ENCODE peak calls at places on chromosomes 5 and 9, in seven cellular contexts. X is OCI-LY7, O is psoas muscle, K is tibial artery, A is A549, C is uterus, N is PC-9. Q is an unnamed sample.

GRCh38 chr5:132289097-132289496 is 5.1 kb upstream of the SLC22A4 start:
- DNase-seq in N (no peak), X (no peak), C (no peak), A (no peak), O (no peak), K (no peak), Q (no peak)

GRCh38 chr9:133505186-133505830 is 19.5 kb downstream of the MYMK start:
- DNase-seq in K (no peak), A (no peak), O (peak), C (no peak), X (no peak), N (no peak), Q (no peak)

GRCh38 chr9:126614455-126615248 is 924 bp downstream of the LMX1B start:
- DNase-seq in N (no peak), K (no peak), O (no peak), C (no peak), A (no peak), X (no peak), Q (no peak)

GRCh38 chr5:34544403-34544802 is 111.7 kb upstream of the RAI14 start:
- DNase-seq in O (no peak), K (no peak), C (no peak), X (no peak), A (no peak), N (no peak), Q (no peak)

GRCh38 chr5:132142459-132142858 is 68.9 kb downstream of the CSF2 start:
- DNase-seq in C (no peak), N (no peak), O (no peak), X (no peak), A (no peak), K (no peak), Q (no peak)

GRCh38 chr9:882416-882931 is 41.0 kb downstream of the DMRT1 start:
- DNase-seq in C (no peak), X (peak), K (no peak), O (no peak), A (peak), N (no peak), Q (no peak)

GRCh38 chr9:18874069-18874468 is 158.9 kb downstream of the SAXO1 start:
- DNase-seq in K (no peak), N (no peak), O (no peak), X (no peak), A (no peak), C (no peak), Q (no peak)

GRCh38 chr5:1519631-1520141 is 4.1 kb downstream of the LPCAT1 start:
- DNase-seq in X (no peak), O (peak), C (peak), A (no peak), N (no peak), K (peak), Q (peak)

GRCh38 chr9:138009456-138010273 is 132.1 kb downstream of the CACNA1B start:
- DNase-seq in X (no peak), N (no peak), O (peak), A (no peak), C (no peak), K (peak), Q (no peak)

GRCh38 chr9:129568560-129569505 is 52.1 kb downstream of the C9orf50 start:
- DNase-seq in C (peak), X (no peak), A (peak), O (peak), N (peak), K (peak), Q (peak)

GRCh38 chr5:41835625-41836024 is 34.6 kb downstream of the OXCT1 start:
- DNase-seq in C (peak), A (peak), O (peak), X (no peak), N (peak), K (peak), Q (peak)

GRCh38 chr9:2413196-2413840 is 208.3 kb upstream of the VLDLR start:
- DNase-seq in C (no peak), O (no peak), K (no peak), A (no peak), N (no peak), X (no peak), Q (no peak)

GRCh38 chr5:175842506-175842905 is 28.9 kb upstream of the CPLX2 start:
- DNase-seq in A (no peak), N (no peak), O (peak), C (no peak), K (no peak), X (no peak), Q (peak)

GRCh38 chr5:150034677-150035076 is 34.1 kb downstream of the HMGXB3 start:
- DNase-seq in X (no peak), K (no peak), A (no peak), C (no peak), O (no peak), N (no peak), Q (no peak)

GRCh38 chr9:133472277-133472645 is 6.6 kb downstream of the SLC2A6 start:
- DNase-seq in O (no peak), A (no peak), N (no peak), C (no peak), X (no peak), K (no peak), Q (no peak)

GRCh38 chr9:20614602-20615216 is 7.6 kb downstream of the MLLT3 start:
- DNase-seq in N (no peak), K (no peak), X (no peak), O (no peak), A (no peak), C (no peak), Q (no peak)

GRCh38 chr5:52743012-52743411 is 44.7 kb upstream of the ITGA1 start:
- DNase-seq in K (no peak), X (no peak), C (no peak), N (no peak), A (no peak), O (no peak), Q (no peak)

GRCh38 chr5:158245513-158245912 is 386.6 kb upstream of the CLINT1 start:
- DNase-seq in N (no peak), C (no peak), A (no peak), X (peak), O (no peak), K (no peak), Q (no peak)

GRCh38 chr9:97632406-97632991 is 669 bp downstream of the TSTD2 start:
- DNase-seq in X (no peak), K (no peak), C (peak), N (peak), A (no peak), O (peak), Q (peak)

GRCh38 chr5:1366514-1366913 is 21.6 kb upstream of the CLPTM1L start:
- DNase-seq in O (no peak), N (no peak), A (no peak), K (no peak), C (no peak), X (peak), Q (no peak)

GRCh38 chr9:35079041-35079425 is 709 bp downstream of the FANCG start:
- DNase-seq in X (peak), A (no peak), K (peak), O (no peak), C (no peak), N (peak), Q (peak)

GRCh38 chr9:134779640-134780039 is 101.0 kb upstream of the FCN2 start:
- DNase-seq in K (no peak), N (no peak), A (no peak), X (no peak), O (no peak), C (no peak), Q (no peak)
- H3K27ac ChIP-seq in K (no peak), N (no peak), A (no peak), X (no peak), O (no peak), C (no peak), Q (no peak)

GRCh38 chr5:75320341-75320740 is 16.7 kb upstream of the HMGCR start:
- DNase-seq in K (no peak), O (no peak), A (no peak), X (no peak), C (no peak), N (no peak), Q (no peak)
- H3K4me3 ChIP-seq in K (no peak), O (no peak), A (peak), X (no peak), C (no peak), N (peak), Q (no peak)

DNA sequence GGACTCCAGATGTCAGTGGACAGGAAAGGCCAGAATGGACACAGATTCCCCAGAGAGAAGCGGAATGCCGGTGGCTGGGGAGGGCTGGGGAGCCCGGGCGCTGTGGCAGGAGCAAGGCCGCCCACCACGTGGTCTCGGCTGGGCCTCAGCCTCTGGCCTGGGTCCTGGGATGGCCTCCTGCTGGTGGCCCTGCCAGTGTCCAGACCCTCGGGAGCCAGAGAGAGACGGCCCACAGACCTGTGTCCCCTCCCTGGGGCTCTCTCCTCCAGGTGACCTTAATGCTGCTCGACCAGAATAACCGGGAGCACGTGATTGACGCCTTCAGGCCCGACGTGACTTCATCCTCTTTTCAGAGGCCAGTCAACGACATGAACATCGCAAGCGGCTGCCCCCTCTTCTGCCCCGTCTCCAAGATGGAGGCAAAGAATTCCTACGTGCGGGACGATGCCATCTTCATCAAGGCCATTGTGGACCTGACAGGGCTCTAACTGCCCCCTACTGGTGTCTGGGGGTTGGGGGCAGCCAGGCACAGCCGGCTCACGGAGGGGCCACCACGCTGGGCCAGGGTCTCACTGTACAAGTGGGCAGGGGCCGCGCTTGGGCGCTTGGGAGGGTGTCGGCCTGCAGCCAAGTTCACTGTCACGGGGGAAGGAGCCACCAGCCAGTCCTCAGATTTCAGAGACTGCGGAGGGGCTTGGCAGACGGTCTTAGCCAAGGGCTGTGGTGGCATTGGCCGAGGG is 19.0 kb downstream of the FBXW5 start:
- DNase-seq in A (no peak), O (no peak), X (no peak), N (no peak), K (peak), C (no peak), Q (no peak)
- TF ChIP-seq CTCF in A (no peak), O (no peak), X (no peak), N (no peak), K (no peak), C (no peak), Q (peak)

GRCh38 chr5:128644863-128645262 is 106.8 kb upstream of the FBN2 start:
- DNase-seq in O (no peak), N (no peak), K (no peak), A (no peak), C (no peak), X (no peak), Q (no peak)
- H3K27ac ChIP-seq in O (no peak), N (no peak), K (no peak), A (no peak), C (no peak), X (no peak), Q (no peak)

DNA sequence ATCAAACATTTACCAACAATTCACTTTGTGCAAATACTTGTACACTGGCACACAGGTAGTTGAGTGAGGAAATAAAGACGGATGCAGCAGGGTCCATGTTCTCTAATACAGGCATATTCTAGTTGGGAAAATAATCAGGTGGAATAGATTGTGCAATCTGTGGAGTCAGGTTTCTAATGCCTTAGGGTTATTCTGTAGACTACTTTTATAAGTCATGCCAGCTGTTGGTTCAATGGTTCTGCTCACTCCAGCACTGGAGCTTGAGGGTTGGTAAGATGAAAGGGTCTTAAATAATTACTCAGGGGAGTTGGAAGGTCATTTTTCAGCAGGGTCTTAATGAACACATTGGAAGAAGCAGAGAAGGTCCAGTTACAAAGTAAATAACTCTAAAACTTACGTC is 690.3 kb upstream of the DMAC1 start:
- DNase-seq in K (no peak), C (no peak), A (no peak), O (no peak), X (no peak), N (no peak), Q (no peak)
- H3K4me3 ChIP-seq in K (no peak), C (no peak), A (no peak), O (no peak), X (no peak), N (no peak), Q (no peak)

GRCh38 chr5:2534970-2535369 is 216.5 kb downstream of the IRX2 start:
- DNase-seq in K (no peak), X (no peak), A (no peak), C (no peak), N (no peak), O (no peak), Q (no peak)
- TF ChIP-seq CTCF in K (no peak), X (no peak), A (no peak), C (no peak), N (no peak), O (no peak), Q (no peak)

GRCh38 chr5:32325616-32326015 is 12.9 kb upstream of the MTMR12 start:
- DNase-seq in O (no peak), C (no peak), A (no peak), N (no peak), X (no peak), K (no peak), Q (no peak)
- H3K27ac ChIP-seq in O (peak), C (no peak), A (no peak), N (no peak), X (no peak), K (no peak), Q (no peak)

DNA sequence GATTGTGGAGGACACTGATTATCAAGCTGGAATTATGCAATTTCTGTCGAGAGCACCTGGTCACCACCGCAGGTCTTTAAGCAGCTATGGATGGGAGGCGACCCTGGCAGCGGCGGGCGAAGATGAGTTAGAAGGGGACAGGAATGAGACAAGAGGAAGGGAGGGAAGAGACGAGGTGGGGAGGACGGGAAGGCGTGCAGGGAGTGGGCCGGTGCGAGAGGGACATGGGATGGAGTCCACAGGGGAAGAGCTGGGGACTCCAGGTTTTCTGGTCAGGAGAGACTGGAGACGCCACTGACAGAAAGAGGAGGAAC is 192.3 kb downstream of the MELK start:
- DNase-seq in N (no peak), C (no peak), K (no peak), X (no peak), O (no peak), A (no peak), Q (no peak)
- H3K4me3 ChIP-seq in N (no peak), C (no peak), K (no peak), X (peak), O (no peak), A (peak), Q (no peak)

GRCh38 chr5:65933295-65933694 is 6.9 kb downstream of the ERBIN start:
- DNase-seq in K (no peak), N (no peak), A (no peak), C (no peak), X (peak), O (no peak), Q (no peak)

GRCh38 chr5:65943771-65944170 is 17.4 kb downstream of the ERBIN start:
- DNase-seq in N (no peak), K (no peak), X (no peak), O (no peak), A (no peak), C (no peak), Q (no peak)

GRCh38 chr5:65932676-65933075 is 6.3 kb downstream of the ERBIN start:
- DNase-seq in K (no peak), O (no peak), A (no peak), X (no peak), N (no peak), C (no peak), Q (no peak)

GRCh38 chr5:65938256-65938655 is 11.9 kb downstream of the ERBIN start:
- DNase-seq in A (no peak), N (no peak), O (no peak), C (no peak), K (no peak), X (peak), Q (no peak)
- TF ChIP-seq CTCF in A (no peak), N (no peak), O (no peak), C (no peak), K (no peak), X (no peak), Q (no peak)

GRCh38 chr5:145856285-145856818 is 16.5 kb downstream of the GRXCR2 start:
- DNase-seq in C (peak), O (peak), A (no peak), X (no peak), N (peak), K (peak), Q (no peak)
- H3K27ac ChIP-seq in C (peak), O (peak), A (no peak), X (no peak), N (no peak), K (peak), Q (no peak)

Q was measured in WERI-Rb-1.